ENCODE peak calls at places on chromosomes 1 and 21, in eight cellular contexts. One of them, this sample, is unnamed.

GRCh38 chr1:15650433-15650832 is 33.2 kb downstream of the DDI2 start:
- DNase-seq in WTC11: no peak
- DNase-seq in cardiac muscle cell: no peak
- DNase-seq in stomach: no peak
- DNase-seq in tibial artery: no peak
- DNase-seq in RWPE1: no peak
- DNase-seq in endothelial cell: no peak
- DNase-seq in glutamatergic neuron: no peak
- DNase-seq in this sample: no peak

GRCh38 chr1:43873851-43874250 is 59.8 kb upstream of the ARTN start:
- DNase-seq in WTC11: no peak
- DNase-seq in glutamatergic neuron: no peak
- DNase-seq in endothelial cell: no peak
- DNase-seq in stomach: no peak
- DNase-seq in cardiac muscle cell: no peak
- DNase-seq in RWPE1: no peak
- DNase-seq in tibial artery: no peak
- DNase-seq in this sample: no peak

GRCh38 chr1:175369696-175370095 is 177.1 kb upstream of the KIAA0040 start:
- DNase-seq in cardiac muscle cell: no peak
- DNase-seq in WTC11: no peak
- DNase-seq in glutamatergic neuron: no peak
- DNase-seq in tibial artery: no peak
- DNase-seq in endothelial cell: no peak
- DNase-seq in RWPE1: no peak
- DNase-seq in stomach: no peak
- DNase-seq in this sample: no peak

GRCh38 chr1:166172106-166172505 is 5.3 kb upstream of the FAM78B start:
- DNase-seq in tibial artery: no peak
- DNase-seq in cardiac muscle cell: no peak
- DNase-seq in stomach: no peak
- DNase-seq in WTC11: no peak
- DNase-seq in RWPE1: no peak
- DNase-seq in glutamatergic neuron: no peak
- DNase-seq in endothelial cell: no peak
- DNase-seq in this sample: no peak

GRCh38 chr1:111045033-111045722 is 81.5 kb upstream of the LRIF1 start:
- DNase-seq in glutamatergic neuron: no peak
- DNase-seq in WTC11: no peak
- DNase-seq in RWPE1: no peak
- DNase-seq in cardiac muscle cell: no peak
- DNase-seq in stomach: peak
- DNase-seq in tibial artery: no peak
- DNase-seq in endothelial cell: no peak
- DNase-seq in this sample: peak

GRCh38 chr1:200786792-200787191 is 48.1 kb downstream of the CAMSAP2 start:
- DNase-seq in glutamatergic neuron: no peak
- DNase-seq in cardiac muscle cell: peak
- DNase-seq in stomach: no peak
- DNase-seq in tibial artery: no peak
- DNase-seq in RWPE1: no peak
- DNase-seq in endothelial cell: no peak
- DNase-seq in WTC11: no peak
- DNase-seq in this sample: no peak

GRCh38 chr1:67479146-67479891 is 49.1 kb upstream of the SERBP1 start:
- DNase-seq in RWPE1: no peak
- DNase-seq in WTC11: no peak
- DNase-seq in endothelial cell: no peak
- DNase-seq in tibial artery: peak
- DNase-seq in glutamatergic neuron: no peak
- DNase-seq in stomach: peak
- DNase-seq in cardiac muscle cell: no peak
- DNase-seq in this sample: no peak

GRCh38 chr1:79655876-79656275 is 649.3 kb upstream of the ADGRL4 start:
- DNase-seq in glutamatergic neuron: no peak
- DNase-seq in WTC11: no peak
- DNase-seq in cardiac muscle cell: no peak
- DNase-seq in RWPE1: no peak
- DNase-seq in tibial artery: no peak
- DNase-seq in endothelial cell: no peak
- DNase-seq in stomach: no peak
- DNase-seq in this sample: no peak

GRCh38 chr1:57468661-57469523 is 45.0 kb upstream of the DAB1 start:
- DNase-seq in cardiac muscle cell: no peak
- DNase-seq in WTC11: no peak
- DNase-seq in glutamatergic neuron: no peak
- DNase-seq in endothelial cell: no peak
- DNase-seq in RWPE1: no peak
- DNase-seq in tibial artery: no peak
- DNase-seq in stomach: no peak
- DNase-seq in this sample: peak

GRCh38 chr1:59433440-59433813 is 136.5 kb downstream of the FGGY start:
- DNase-seq in endothelial cell: no peak
- DNase-seq in tibial artery: no peak
- DNase-seq in cardiac muscle cell: no peak
- DNase-seq in WTC11: no peak
- DNase-seq in glutamatergic neuron: no peak
- DNase-seq in RWPE1: no peak
- DNase-seq in stomach: no peak
- DNase-seq in this sample: peak

GRCh38 chr1:92820551-92820950 is 11.3 kb upstream of the RPL5 start:
- DNase-seq in glutamatergic neuron: no peak
- DNase-seq in RWPE1: no peak
- DNase-seq in WTC11: no peak
- DNase-seq in endothelial cell: no peak
- DNase-seq in cardiac muscle cell: no peak
- DNase-seq in stomach: no peak
- DNase-seq in tibial artery: no peak
- DNase-seq in this sample: no peak

GRCh38 chr1:228109962-228110488 is 926 bp upstream of the MRPL55 start:
- DNase-seq in glutamatergic neuron: no peak
- DNase-seq in cardiac muscle cell: no peak
- DNase-seq in WTC11: no peak
- DNase-seq in RWPE1: no peak
- DNase-seq in endothelial cell: no peak
- DNase-seq in tibial artery: no peak
- DNase-seq in stomach: no peak
- DNase-seq in this sample: no peak

GRCh38 chr1:45551684-45552083 is 1.1 kb downstream of the AKR1A1 start:
- DNase-seq in stomach: no peak
- DNase-seq in cardiac muscle cell: no peak
- DNase-seq in WTC11: no peak
- DNase-seq in glutamatergic neuron: no peak
- DNase-seq in tibial artery: no peak
- DNase-seq in endothelial cell: no peak
- DNase-seq in RWPE1: no peak
- DNase-seq in this sample: no peak

GRCh38 chr1:204814146-204814884 is 56.3 kb upstream of the NFASC start:
- DNase-seq in cardiac muscle cell: no peak
- DNase-seq in stomach: no peak
- DNase-seq in glutamatergic neuron: no peak
- DNase-seq in tibial artery: no peak
- DNase-seq in endothelial cell: no peak
- DNase-seq in WTC11: no peak
- DNase-seq in RWPE1: no peak
- DNase-seq in this sample: no peak

GRCh38 chr1:198772626-198773025 is 133.8 kb downstream of the PTPRC start:
- DNase-seq in endothelial cell: no peak
- DNase-seq in stomach: no peak
- DNase-seq in WTC11: no peak
- DNase-seq in glutamatergic neuron: no peak
- DNase-seq in RWPE1: no peak
- DNase-seq in cardiac muscle cell: no peak
- DNase-seq in tibial artery: no peak
- DNase-seq in this sample: no peak

GRCh38 chr1:2969870-2970291 is 51.4 kb upstream of the ACTRT2 start:
- DNase-seq in glutamatergic neuron: no peak
- DNase-seq in WTC11: no peak
- DNase-seq in tibial artery: peak
- DNase-seq in endothelial cell: no peak
- DNase-seq in RWPE1: no peak
- DNase-seq in cardiac muscle cell: no peak
- DNase-seq in stomach: no peak
- DNase-seq in this sample: no peak

GRCh38 chr1:207393610-207394009 is 60.5 kb upstream of the CR2 start:
- DNase-seq in tibial artery: no peak
- DNase-seq in cardiac muscle cell: no peak
- DNase-seq in glutamatergic neuron: no peak
- DNase-seq in RWPE1: peak
- DNase-seq in WTC11: no peak
- DNase-seq in endothelial cell: no peak
- DNase-seq in stomach: no peak
- DNase-seq in this sample: peak

GRCh38 chr1:178772952-178773351 is 47.9 kb downstream of the RALGPS2 start:
- DNase-seq in endothelial cell: no peak
- DNase-seq in RWPE1: no peak
- DNase-seq in cardiac muscle cell: no peak
- DNase-seq in WTC11: no peak
- DNase-seq in stomach: no peak
- DNase-seq in glutamatergic neuron: no peak
- DNase-seq in tibial artery: no peak
- DNase-seq in this sample: no peak

GRCh38 chr1:49630156-49630555 is 393.6 kb downstream of the AGBL4 start:
- DNase-seq in stomach: no peak
- DNase-seq in cardiac muscle cell: no peak
- DNase-seq in glutamatergic neuron: no peak
- DNase-seq in tibial artery: no peak
- DNase-seq in endothelial cell: no peak
- DNase-seq in RWPE1: no peak
- DNase-seq in WTC11: no peak
- DNase-seq in this sample: no peak

GRCh38 chr1:156140879-156141707 is 12.3 kb upstream of the SEMA4A start:
- DNase-seq in tibial artery: peak
- DNase-seq in RWPE1: no peak
- DNase-seq in cardiac muscle cell: peak
- DNase-seq in stomach: no peak
- DNase-seq in endothelial cell: peak
- DNase-seq in WTC11: peak
- DNase-seq in glutamatergic neuron: peak
- DNase-seq in this sample: no peak

GRCh38 chr1:111424281-111424680 is 3.3 kb downstream of the OVGP1 start:
- DNase-seq in glutamatergic neuron: no peak
- DNase-seq in RWPE1: no peak
- DNase-seq in stomach: no peak
- DNase-seq in WTC11: no peak
- DNase-seq in endothelial cell: no peak
- DNase-seq in cardiac muscle cell: no peak
- DNase-seq in tibial artery: no peak
- DNase-seq in this sample: no peak

GRCh38 chr1:111612006-111612405 is 7.6 kb upstream of the RAP1A start:
- DNase-seq in glutamatergic neuron: no peak
- DNase-seq in cardiac muscle cell: no peak
- DNase-seq in endothelial cell: no peak
- DNase-seq in stomach: no peak
- DNase-seq in RWPE1: no peak
- DNase-seq in WTC11: no peak
- DNase-seq in tibial artery: no peak
- DNase-seq in this sample: no peak

GRCh38 chr1:175237389-175237788 is 44.8 kb upstream of the KIAA0040 start:
- DNase-seq in WTC11: no peak
- DNase-seq in cardiac muscle cell: no peak
- DNase-seq in RWPE1: no peak
- DNase-seq in tibial artery: no peak
- DNase-seq in glutamatergic neuron: no peak
- DNase-seq in stomach: no peak
- DNase-seq in endothelial cell: no peak
- DNase-seq in this sample: no peak

GRCh38 chr1:150749720-150750311 is 15.8 kb downstream of the CTSS start:
- DNase-seq in cardiac muscle cell: no peak
- DNase-seq in RWPE1: no peak
- DNase-seq in glutamatergic neuron: no peak
- DNase-seq in endothelial cell: no peak
- DNase-seq in stomach: no peak
- DNase-seq in WTC11: no peak
- DNase-seq in tibial artery: no peak
- DNase-seq in this sample: no peak

GRCh38 chr21:34054259-34054658 is 19.1 kb upstream of the MRPS6 start:
- DNase-seq in RWPE1: no peak
- DNase-seq in cardiac muscle cell: no peak
- DNase-seq in tibial artery: no peak
- DNase-seq in stomach: no peak
- DNase-seq in WTC11: no peak
- DNase-seq in endothelial cell: no peak
- DNase-seq in glutamatergic neuron: no peak
- DNase-seq in this sample: no peak

DNA sequence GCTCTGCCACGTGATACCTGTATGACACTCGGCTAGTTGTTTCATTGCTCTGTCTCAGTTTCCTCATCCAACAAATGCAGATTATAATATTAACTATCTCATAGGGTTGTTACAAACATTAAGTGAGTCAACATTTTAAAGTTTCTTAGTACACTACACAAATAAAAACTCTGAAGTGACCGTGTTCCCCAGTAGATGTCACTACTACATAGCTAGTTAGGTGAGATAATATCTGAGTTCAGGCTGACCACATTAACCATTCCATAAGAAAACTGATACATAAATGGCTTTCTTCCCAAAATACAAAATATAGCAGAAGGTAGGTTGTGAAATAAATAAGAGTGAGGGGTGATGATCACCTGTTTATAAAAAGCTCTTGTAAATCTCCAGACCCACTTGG is 214.1 kb downstream of the NUF2 start:
- DNase-seq in stomach: no peak
- DNase-seq in cardiac muscle cell: peak
- DNase-seq in WTC11: no peak
- DNase-seq in RWPE1: peak
- DNase-seq in glutamatergic neuron: no peak
- DNase-seq in endothelial cell: no peak
- DNase-seq in tibial artery: no peak
- DNase-seq in this sample: peak
- TF ChIP-seq CTCF in stomach: peak
- TF ChIP-seq CTCF in cardiac muscle cell: peak
- TF ChIP-seq CTCF in WTC11: no peak
- TF ChIP-seq CTCF in RWPE1: no peak
- TF ChIP-seq CTCF in glutamatergic neuron: peak
- TF ChIP-seq CTCF in endothelial cell: peak
- TF ChIP-seq CTCF in tibial artery: no peak
- TF ChIP-seq CTCF in this sample: peak

GRCh38 chr1:27176323-27176722 is 21.4 kb upstream of the SLC9A1 start:
- DNase-seq in RWPE1: no peak
- DNase-seq in cardiac muscle cell: no peak
- DNase-seq in glutamatergic neuron: no peak
- DNase-seq in stomach: no peak
- DNase-seq in tibial artery: no peak
- DNase-seq in endothelial cell: no peak
- DNase-seq in WTC11: no peak
- DNase-seq in this sample: no peak
- TF ChIP-seq CTCF in RWPE1: no peak
- TF ChIP-seq CTCF in cardiac muscle cell: no peak
- TF ChIP-seq CTCF in glutamatergic neuron: no peak
- TF ChIP-seq CTCF in stomach: no peak
- TF ChIP-seq CTCF in tibial artery: no peak
- TF ChIP-seq CTCF in endothelial cell: no peak
- TF ChIP-seq CTCF in WTC11: no peak
- TF ChIP-seq CTCF in this sample: no peak

GRCh38 chr1:19057182-19057779 is 100.8 kb upstream of the IFFO2 start:
- DNase-seq in tibial artery: no peak
- DNase-seq in RWPE1: no peak
- DNase-seq in glutamatergic neuron: no peak
- DNase-seq in cardiac muscle cell: peak
- DNase-seq in WTC11: no peak
- DNase-seq in endothelial cell: no peak
- DNase-seq in stomach: no peak
- DNase-seq in this sample: no peak
- TF ChIP-seq CTCF in tibial artery: no peak
- TF ChIP-seq CTCF in RWPE1: no peak
- TF ChIP-seq CTCF in glutamatergic neuron: no peak
- TF ChIP-seq CTCF in cardiac muscle cell: no peak
- TF ChIP-seq CTCF in WTC11: no peak
- TF ChIP-seq CTCF in endothelial cell: no peak
- TF ChIP-seq CTCF in stomach: no peak
- TF ChIP-seq CTCF in this sample: no peak

GRCh38 chr1:18972531-18972930 is 16.1 kb upstream of the IFFO2 start:
- DNase-seq in tibial artery: peak
- DNase-seq in WTC11: no peak
- DNase-seq in cardiac muscle cell: no peak
- DNase-seq in glutamatergic neuron: no peak
- DNase-seq in stomach: no peak
- DNase-seq in endothelial cell: no peak
- DNase-seq in RWPE1: peak
- DNase-seq in this sample: no peak
- TF ChIP-seq CTCF in tibial artery: peak
- TF ChIP-seq CTCF in WTC11: no peak
- TF ChIP-seq CTCF in cardiac muscle cell: peak
- TF ChIP-seq CTCF in glutamatergic neuron: no peak
- TF ChIP-seq CTCF in stomach: peak
- TF ChIP-seq CTCF in endothelial cell: no peak
- TF ChIP-seq CTCF in RWPE1: no peak
- TF ChIP-seq CTCF in this sample: peak

This sample was measured in AG09319.